ENCODE peak calls at places on chromosomes 12 and 14, in seven cellular contexts. One of them, this sample, is unnamed.

GRCh38 chr12:55720894-55721444 is 776 bp downstream of the RDH5 start:
- DNase-seq in IMR-90: peak
- DNase-seq in choroid plexus epithelial cell: peak
- DNase-seq in Peyer's patch: peak
- DNase-seq in lung: peak
- DNase-seq in ascending aorta: peak
- DNase-seq in aorta: peak
- DNase-seq in this sample: no peak

GRCh38 chr14:92546347-92547053 is 32.9 kb downstream of the RIN3 start:
- DNase-seq in IMR-90: peak
- DNase-seq in choroid plexus epithelial cell: no peak
- DNase-seq in Peyer's patch: peak
- DNase-seq in lung: no peak
- DNase-seq in ascending aorta: no peak
- DNase-seq in aorta: peak
- DNase-seq in this sample: no peak

GRCh38 chr12:130714591-130715149 is 1.4 kb downstream of the RIMBP2 start:
- DNase-seq in IMR-90: no peak
- DNase-seq in choroid plexus epithelial cell: no peak
- DNase-seq in Peyer's patch: no peak
- DNase-seq in lung: no peak
- DNase-seq in ascending aorta: no peak
- DNase-seq in aorta: no peak
- DNase-seq in this sample: no peak

GRCh38 chr12:2691001-2691339 is 103.8 kb upstream of the FKBP4 start:
- DNase-seq in IMR-90: peak
- DNase-seq in choroid plexus epithelial cell: peak
- DNase-seq in Peyer's patch: peak
- DNase-seq in lung: peak
- DNase-seq in ascending aorta: no peak
- DNase-seq in aorta: no peak
- DNase-seq in this sample: no peak

GRCh38 chr14:35879654-35880249 is 53.6 kb downstream of the BRMS1L start:
- DNase-seq in IMR-90: peak
- DNase-seq in choroid plexus epithelial cell: peak
- DNase-seq in Peyer's patch: no peak
- DNase-seq in lung: no peak
- DNase-seq in ascending aorta: no peak
- DNase-seq in aorta: no peak
- DNase-seq in this sample: no peak

GRCh38 chr14:52155656-52156213 is 86.9 kb upstream of the NID2 start:
- DNase-seq in IMR-90: no peak
- DNase-seq in choroid plexus epithelial cell: no peak
- DNase-seq in Peyer's patch: no peak
- DNase-seq in lung: no peak
- DNase-seq in ascending aorta: no peak
- DNase-seq in aorta: no peak
- DNase-seq in this sample: no peak

GRCh38 chr12:5648692-5649338 is 216.9 kb downstream of the NTF3 start:
- DNase-seq in IMR-90: peak
- DNase-seq in choroid plexus epithelial cell: peak
- DNase-seq in Peyer's patch: no peak
- DNase-seq in lung: no peak
- DNase-seq in ascending aorta: no peak
- DNase-seq in aorta: no peak
- DNase-seq in this sample: no peak

GRCh38 chr14:104509673-104510072 is 69.9 kb upstream of the C14orf180 start:
- DNase-seq in IMR-90: no peak
- DNase-seq in choroid plexus epithelial cell: no peak
- DNase-seq in Peyer's patch: no peak
- DNase-seq in lung: no peak
- DNase-seq in ascending aorta: no peak
- DNase-seq in aorta: peak
- DNase-seq in this sample: no peak

GRCh38 chr12:10031318-10031717 is 836 bp downstream of the CLEC9A start:
- DNase-seq in IMR-90: peak
- DNase-seq in choroid plexus epithelial cell: peak
- DNase-seq in Peyer's patch: no peak
- DNase-seq in lung: no peak
- DNase-seq in ascending aorta: no peak
- DNase-seq in aorta: no peak
- DNase-seq in this sample: no peak

GRCh38 chr14:100526632-100527031 is 60.6 kb downstream of the BEGAIN start:
- DNase-seq in IMR-90: peak
- DNase-seq in choroid plexus epithelial cell: no peak
- DNase-seq in Peyer's patch: peak
- DNase-seq in lung: no peak
- DNase-seq in ascending aorta: no peak
- DNase-seq in aorta: no peak
- DNase-seq in this sample: no peak

GRCh38 chr12:6921996-6922935 is 5.5 kb upstream of the ATN1 start:
- DNase-seq in IMR-90: no peak
- DNase-seq in choroid plexus epithelial cell: no peak
- DNase-seq in Peyer's patch: no peak
- DNase-seq in lung: no peak
- DNase-seq in ascending aorta: no peak
- DNase-seq in aorta: peak
- DNase-seq in this sample: no peak

GRCh38 chr12:93025145-93026103 is 96.3 kb upstream of the EEA1 start:
- DNase-seq in IMR-90: peak
- DNase-seq in choroid plexus epithelial cell: peak
- DNase-seq in Peyer's patch: no peak
- DNase-seq in lung: no peak
- DNase-seq in ascending aorta: no peak
- DNase-seq in aorta: no peak
- DNase-seq in this sample: peak

GRCh38 chr12:99111600-99111999 is 466.5 kb downstream of the APAF1 start:
- DNase-seq in IMR-90: no peak
- DNase-seq in choroid plexus epithelial cell: no peak
- DNase-seq in Peyer's patch: no peak
- DNase-seq in lung: no peak
- DNase-seq in ascending aorta: no peak
- DNase-seq in aorta: no peak
- DNase-seq in this sample: no peak

GRCh38 chr12:59122784-59123183 is 202.5 kb upstream of the LRIG3 start:
- DNase-seq in IMR-90: no peak
- DNase-seq in choroid plexus epithelial cell: no peak
- DNase-seq in Peyer's patch: no peak
- DNase-seq in lung: no peak
- DNase-seq in ascending aorta: no peak
- DNase-seq in aorta: no peak
- DNase-seq in this sample: no peak

GRCh38 chr12:91191516-91192111 is 9.0 kb upstream of the DCN start:
- DNase-seq in IMR-90: no peak
- DNase-seq in choroid plexus epithelial cell: peak
- DNase-seq in Peyer's patch: no peak
- DNase-seq in lung: no peak
- DNase-seq in ascending aorta: no peak
- DNase-seq in aorta: no peak
- DNase-seq in this sample: no peak

GRCh38 chr12:60684988-60685655 is 1089.3 kb downstream of the SLC16A7 start:
- DNase-seq in IMR-90: no peak
- DNase-seq in choroid plexus epithelial cell: no peak
- DNase-seq in Peyer's patch: no peak
- DNase-seq in lung: no peak
- DNase-seq in ascending aorta: no peak
- DNase-seq in aorta: peak
- DNase-seq in this sample: no peak

GRCh38 chr12:49847161-49847560 is 4.3 kb upstream of the BCDIN3D start:
- DNase-seq in IMR-90: no peak
- DNase-seq in choroid plexus epithelial cell: no peak
- DNase-seq in Peyer's patch: no peak
- DNase-seq in lung: no peak
- DNase-seq in ascending aorta: no peak
- DNase-seq in aorta: no peak
- DNase-seq in this sample: no peak

GRCh38 chr12:108905725-108906124 is 25.8 kb downstream of the DAO start:
- DNase-seq in IMR-90: no peak
- DNase-seq in choroid plexus epithelial cell: no peak
- DNase-seq in Peyer's patch: no peak
- DNase-seq in lung: no peak
- DNase-seq in ascending aorta: no peak
- DNase-seq in aorta: no peak
- DNase-seq in this sample: no peak

GRCh38 chr14:31752867-31753661 is 191.9 kb downstream of the NUBPL start:
- DNase-seq in IMR-90: no peak
- DNase-seq in choroid plexus epithelial cell: no peak
- DNase-seq in Peyer's patch: no peak
- DNase-seq in lung: no peak
- DNase-seq in ascending aorta: no peak
- DNase-seq in aorta: no peak
- DNase-seq in this sample: no peak

GRCh38 chr14:23147676-23148075 is 28.6 kb upstream of the CEBPE start:
- DNase-seq in IMR-90: peak
- DNase-seq in choroid plexus epithelial cell: peak
- DNase-seq in Peyer's patch: no peak
- DNase-seq in lung: no peak
- DNase-seq in ascending aorta: no peak
- DNase-seq in aorta: no peak
- DNase-seq in this sample: no peak

GRCh38 chr14:50659327-50659974 is 8.7 kb downstream of the SAV1 start:
- DNase-seq in IMR-90: no peak
- DNase-seq in choroid plexus epithelial cell: no peak
- DNase-seq in Peyer's patch: no peak
- DNase-seq in lung: no peak
- DNase-seq in ascending aorta: no peak
- DNase-seq in aorta: no peak
- DNase-seq in this sample: no peak

GRCh38 chr14:93787465-93788306 is 599 bp downstream of the PRIMA1 start:
- DNase-seq in IMR-90: no peak
- DNase-seq in choroid plexus epithelial cell: no peak
- DNase-seq in Peyer's patch: no peak
- DNase-seq in lung: no peak
- DNase-seq in ascending aorta: no peak
- DNase-seq in aorta: no peak
- DNase-seq in this sample: no peak
- H3K4me3 ChIP-seq in IMR-90: no peak
- H3K4me3 ChIP-seq in choroid plexus epithelial cell: no peak
- H3K4me3 ChIP-seq in Peyer's patch: peak
- H3K4me3 ChIP-seq in lung: peak
- H3K4me3 ChIP-seq in ascending aorta: peak
- H3K4me3 ChIP-seq in aorta: peak
- H3K4me3 ChIP-seq in this sample: no peak

GRCh38 chr14:91115986-91116385 is 2.1 kb downstream of the DGLUCY start:
- DNase-seq in IMR-90: peak
- DNase-seq in choroid plexus epithelial cell: no peak
- DNase-seq in Peyer's patch: no peak
- DNase-seq in lung: no peak
- DNase-seq in ascending aorta: no peak
- DNase-seq in aorta: no peak
- DNase-seq in this sample: no peak

GRCh38 chr14:91117960-91118359 is 4.1 kb downstream of the DGLUCY start:
- DNase-seq in IMR-90: no peak
- DNase-seq in choroid plexus epithelial cell: no peak
- DNase-seq in Peyer's patch: no peak
- DNase-seq in lung: no peak
- DNase-seq in ascending aorta: no peak
- DNase-seq in aorta: no peak
- DNase-seq in this sample: no peak

GRCh38 chr14:91118511-91119068 is 4.7 kb downstream of the DGLUCY start:
- DNase-seq in IMR-90: no peak
- DNase-seq in choroid plexus epithelial cell: no peak
- DNase-seq in Peyer's patch: no peak
- DNase-seq in lung: no peak
- DNase-seq in ascending aorta: no peak
- DNase-seq in aorta: no peak
- DNase-seq in this sample: no peak

GRCh38 chr14:91114079-91115065 is 499 bp downstream of the DGLUCY start:
- DNase-seq in IMR-90: peak
- DNase-seq in choroid plexus epithelial cell: peak
- DNase-seq in Peyer's patch: peak
- DNase-seq in lung: peak
- DNase-seq in ascending aorta: peak
- DNase-seq in aorta: peak
- DNase-seq in this sample: no peak

GRCh38 chr14:91116913-91117588 is 3.2 kb downstream of the DGLUCY start:
- DNase-seq in IMR-90: no peak
- DNase-seq in choroid plexus epithelial cell: no peak
- DNase-seq in Peyer's patch: no peak
- DNase-seq in lung: no peak
- DNase-seq in ascending aorta: no peak
- DNase-seq in aorta: no peak
- DNase-seq in this sample: no peak
- H3K4me3 ChIP-seq in IMR-90: no peak
- H3K4me3 ChIP-seq in choroid plexus epithelial cell: no peak
- H3K4me3 ChIP-seq in Peyer's patch: peak
- H3K4me3 ChIP-seq in lung: no peak
- H3K4me3 ChIP-seq in ascending aorta: no peak
- H3K4me3 ChIP-seq in aorta: no peak
- H3K4me3 ChIP-seq in this sample: no peak

GRCh38 chr14:48704639-48705038 is 881.5 kb downstream of the RPS29 start:
- DNase-seq in IMR-90: no peak
- DNase-seq in choroid plexus epithelial cell: no peak
- DNase-seq in Peyer's patch: no peak
- DNase-seq in lung: no peak
- DNase-seq in ascending aorta: no peak
- DNase-seq in aorta: no peak
- DNase-seq in this sample: no peak
- H3K4me3 ChIP-seq in IMR-90: no peak
- H3K4me3 ChIP-seq in choroid plexus epithelial cell: no peak
- H3K4me3 ChIP-seq in Peyer's patch: no peak
- H3K4me3 ChIP-seq in lung: no peak
- H3K4me3 ChIP-seq in ascending aorta: no peak
- H3K4me3 ChIP-seq in aorta: no peak
- H3K4me3 ChIP-seq in this sample: no peak

GRCh38 chr12:26319511-26319910 is 124.1 kb downstream of the SSPN start:
- DNase-seq in IMR-90: peak
- DNase-seq in choroid plexus epithelial cell: peak
- DNase-seq in Peyer's patch: no peak
- DNase-seq in lung: peak
- DNase-seq in ascending aorta: no peak
- DNase-seq in aorta: no peak
- DNase-seq in this sample: peak

GRCh38 chr12:26317942-26318565 is 122.7 kb downstream of the SSPN start:
- DNase-seq in IMR-90: peak
- DNase-seq in choroid plexus epithelial cell: peak
- DNase-seq in Peyer's patch: no peak
- DNase-seq in lung: no peak
- DNase-seq in ascending aorta: no peak
- DNase-seq in aorta: no peak
- DNase-seq in this sample: peak

GRCh38 chr12:26318661-26319068 is 123.3 kb downstream of the SSPN start:
- DNase-seq in IMR-90: peak
- DNase-seq in choroid plexus epithelial cell: peak
- DNase-seq in Peyer's patch: no peak
- DNase-seq in lung: no peak
- DNase-seq in ascending aorta: peak
- DNase-seq in aorta: no peak
- DNase-seq in this sample: peak
- H3K4me3 ChIP-seq in IMR-90: no peak
- H3K4me3 ChIP-seq in choroid plexus epithelial cell: no peak
- H3K4me3 ChIP-seq in Peyer's patch: no peak
- H3K4me3 ChIP-seq in lung: no peak
- H3K4me3 ChIP-seq in ascending aorta: no peak
- H3K4me3 ChIP-seq in aorta: no peak
- H3K4me3 ChIP-seq in this sample: no peak

GRCh38 chr12:57629897-57630471 is 3.0 kb downstream of the B4GALNT1 start:
- DNase-seq in IMR-90: no peak
- DNase-seq in choroid plexus epithelial cell: no peak
- DNase-seq in Peyer's patch: no peak
- DNase-seq in lung: no peak
- DNase-seq in ascending aorta: no peak
- DNase-seq in aorta: no peak
- DNase-seq in this sample: no peak
- H3K4me3 ChIP-seq in IMR-90: no peak
- H3K4me3 ChIP-seq in choroid plexus epithelial cell: no peak
- H3K4me3 ChIP-seq in Peyer's patch: no peak
- H3K4me3 ChIP-seq in lung: no peak
- H3K4me3 ChIP-seq in ascending aorta: no peak
- H3K4me3 ChIP-seq in aorta: no peak
- H3K4me3 ChIP-seq in this sample: no peak

This sample was measured in kidney epithelial cell.